ENCODE peak calls at places on chromosomes 16 and 17, in nine cellular contexts. V, P, Z, U, Q, H, O, L and C are unnamed samples.

GRCh38 chr16:13957197-13958078 is 37.5 kb downstream of the ERCC4 start:
- DNase-seq in V (peak), P (peak), Z (no peak), U (peak), Q (peak), H (no peak), O (peak), L (peak), C (peak)

GRCh38 chr17:74393323-74393942 is 26.1 kb downstream of the GPR142 start:
- DNase-seq in V (no peak), P (peak), Z (no peak), U (no peak), Q (peak), H (no peak), O (peak), L (no peak), C (no peak)

GRCh38 chr17:76405967-76406647 is 21.7 kb downstream of the SPHK1 start:
- DNase-seq in V (peak), P (peak), Z (peak), U (peak), Q (peak), H (no peak), O (no peak), L (no peak), C (no peak)

GRCh38 chr17:55159251-55159650 is 105.5 kb upstream of the HLF start:
- DNase-seq in V (no peak), P (no peak), Z (no peak), U (no peak), Q (no peak), H (no peak), O (peak), L (no peak), C (no peak)

GRCh38 chr16:57146735-57147134 is 39.1 kb downstream of the PSME3IP1 start:
- DNase-seq in V (no peak), P (no peak), Z (no peak), U (peak), Q (peak), H (no peak), O (no peak), L (no peak), C (no peak)

GRCh38 chr17:43779145-43780125 is 658 bp upstream of the DUSP3 start:
- DNase-seq in V (no peak), P (no peak), Z (no peak), U (no peak), Q (peak), H (no peak), O (peak), L (no peak), C (peak)

GRCh38 chr16:65023802-65024201 is 98.1 kb downstream of the CDH11 start:
- DNase-seq in V (no peak), P (no peak), Z (no peak), U (no peak), Q (no peak), H (no peak), O (no peak), L (no peak), C (no peak)

GRCh38 chr16:54437921-54438320 is 151.3 kb upstream of the IRX3 start:
- DNase-seq in V (no peak), P (no peak), Z (no peak), U (no peak), Q (no peak), H (no peak), O (no peak), L (no peak), C (no peak)

GRCh38 chr16:5649762-5650445 is 552.3 kb upstream of the EEF2KMT start:
- DNase-seq in V (no peak), P (no peak), Z (no peak), U (peak), Q (no peak), H (no peak), O (no peak), L (no peak), C (no peak)

GRCh38 chr17:15393414-15393813 is 52.0 kb upstream of the TEKT3 start:
- DNase-seq in V (no peak), P (no peak), Z (no peak), U (no peak), Q (no peak), H (no peak), O (no peak), L (no peak), C (no peak)
- TF ChIP-seq CTCF in V (no peak), P (no peak), Z (no peak), U (no peak), Q (no peak), H (no peak), O (no peak), L (no peak), C (no peak)

DNA sequence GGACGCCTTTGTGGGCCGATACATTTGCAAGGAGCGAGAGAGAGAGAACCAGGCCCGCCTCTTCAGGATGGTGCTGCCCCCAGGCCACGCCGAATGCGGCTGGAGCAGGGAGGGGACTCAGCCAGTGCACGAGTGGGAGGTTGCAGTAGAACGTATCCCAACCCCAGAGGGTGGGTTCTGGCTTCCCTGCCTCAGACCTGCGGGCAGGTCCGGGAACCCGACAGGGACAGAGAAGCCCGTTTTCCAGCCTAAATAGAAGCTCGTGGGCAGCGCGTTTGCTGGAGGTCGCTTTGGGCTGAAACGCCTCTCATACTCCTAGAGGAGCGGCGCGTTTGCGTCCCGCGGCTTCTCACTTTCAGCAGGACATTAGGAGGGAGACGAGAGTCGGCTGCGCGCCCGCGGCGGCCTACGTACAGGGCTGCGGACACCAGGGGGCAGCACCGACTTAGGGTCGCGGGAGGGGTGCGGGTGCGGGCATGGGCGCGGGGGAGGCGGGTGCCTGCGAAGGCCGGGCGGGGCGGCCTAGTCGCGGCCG is 11.0 kb downstream of the TBX2 start:
- DNase-seq in V (peak), P (peak), Z (peak), U (peak), Q (peak), H (peak), O (peak), L (peak), C (peak)
- TF ChIP-seq CTCF in V (peak), P (peak), Z (peak), U (peak), Q (peak), H (peak), O (peak), L (peak), C (peak)

GRCh38 chr17:11144358-11145233 is 96.4 kb upstream of the SHISA6 start:
- DNase-seq in V (no peak), P (no peak), Z (peak), U (no peak), Q (peak), H (peak), O (no peak), L (peak), C (peak)
- TF ChIP-seq CTCF in V (peak), P (peak), Z (peak), U (peak), Q (peak), H (peak), O (peak), L (peak), C (peak)

GRCh38 chr16:189604-190186 is 9.4 kb downstream of the HBQ1 start:
- DNase-seq in V (no peak), P (peak), Z (no peak), U (no peak), Q (no peak), H (no peak), O (no peak), L (no peak), C (no peak)

GRCh38 chr16:185691-186090 is 5.4 kb downstream of the HBQ1 start:
- DNase-seq in V (no peak), P (no peak), Z (no peak), U (no peak), Q (no peak), H (no peak), O (no peak), L (no peak), C (no peak)

GRCh38 chr16:187330-187729 is 7.1 kb downstream of the HBQ1 start:
- DNase-seq in V (no peak), P (no peak), Z (no peak), U (no peak), Q (no peak), H (no peak), O (no peak), L (no peak), C (no peak)

GRCh38 chr16:191783-192294 is 11.6 kb downstream of the HBQ1 start:
- DNase-seq in V (no peak), P (no peak), Z (no peak), U (no peak), Q (no peak), H (no peak), O (peak), L (no peak), C (no peak)

GRCh38 chr16:188674-189073 is 8.4 kb downstream of the HBQ1 start:
- DNase-seq in V (no peak), P (no peak), Z (peak), U (no peak), Q (peak), H (no peak), O (no peak), L (no peak), C (peak)
- TF ChIP-seq CTCF in V (no peak), P (no peak), Z (peak), U (no peak), Q (no peak), H (peak), O (no peak), L (peak), C (peak)

GRCh38 chr16:1380195-1380594 is 28.5 kb downstream of the GNPTG start:
- DNase-seq in V (no peak), P (no peak), Z (no peak), U (no peak), Q (no peak), H (no peak), O (no peak), L (no peak), C (no peak)
- TF ChIP-seq CTCF in V (no peak), P (no peak), Z (no peak), U (no peak), Q (no peak), H (no peak), O (no peak), L (no peak), C (no peak)

GRCh38 chr16:85254921-85255320 is 142.6 kb upstream of the CIBAR2 start:
- DNase-seq in V (no peak), P (no peak), Z (no peak), U (no peak), Q (no peak), H (no peak), O (no peak), L (no peak), C (no peak)

GRCh38 chr16:85252014-85252413 is 139.7 kb upstream of the CIBAR2 start:
- DNase-seq in V (no peak), P (no peak), Z (no peak), U (no peak), Q (no peak), H (no peak), O (no peak), L (no peak), C (no peak)

GRCh38 chr16:85254051-85254450 is 141.8 kb upstream of the CIBAR2 start:
- DNase-seq in V (no peak), P (no peak), Z (no peak), U (no peak), Q (no peak), H (no peak), O (no peak), L (no peak), C (no peak)

GRCh38 chr16:85252461-85252860 is 140.2 kb upstream of the CIBAR2 start:
- DNase-seq in V (no peak), P (no peak), Z (peak), U (no peak), Q (peak), H (no peak), O (no peak), L (no peak), C (peak)

DNA sequence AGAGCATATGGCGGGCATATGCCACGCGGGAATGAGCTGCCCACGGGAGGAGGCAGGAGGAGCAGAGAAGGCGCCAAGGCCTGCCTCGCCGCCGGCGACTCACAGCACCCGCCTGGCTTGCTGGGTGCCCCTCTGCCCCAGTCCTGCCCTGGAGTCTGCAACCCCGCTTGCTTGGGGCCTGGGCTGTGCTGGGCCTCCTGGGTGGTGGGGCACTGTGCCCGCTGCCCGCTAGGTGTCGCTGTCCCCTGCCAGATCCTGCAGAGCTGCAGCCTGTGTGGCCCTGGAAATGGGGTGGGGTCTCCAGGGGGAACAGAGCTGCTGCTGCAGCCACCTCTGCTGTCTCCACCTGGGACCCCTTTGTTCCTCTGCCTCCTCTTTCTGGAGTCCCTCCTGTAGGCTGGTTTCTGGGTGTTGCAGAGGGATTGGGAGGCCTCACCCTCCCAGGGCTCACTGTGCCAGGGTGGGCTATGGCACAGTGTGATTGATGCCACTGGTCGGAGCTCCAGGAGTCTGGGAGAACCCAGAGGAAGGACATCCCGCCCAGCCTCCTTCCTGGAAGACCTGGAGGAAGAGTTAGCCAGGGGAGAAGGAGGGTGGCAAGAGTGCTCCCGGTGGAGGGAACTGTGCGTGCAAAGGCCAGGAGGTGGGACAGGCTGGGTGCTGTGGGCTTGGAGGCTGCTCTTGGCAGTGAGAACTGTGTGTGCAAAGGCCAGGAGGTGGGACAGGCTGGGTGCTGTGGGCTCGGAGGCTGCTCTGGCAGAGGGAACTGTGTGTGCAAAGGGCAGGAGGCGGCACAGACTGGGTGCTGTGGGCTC is 141.1 kb upstream of the CIBAR2 start:
- DNase-seq in V (peak), P (peak), Z (peak), U (peak), Q (peak), H (peak), O (no peak), L (peak), C (peak)
- TF ChIP-seq CTCF in V (peak), P (peak), Z (peak), U (peak), Q (peak), H (peak), O (peak), L (peak), C (peak)

DNA sequence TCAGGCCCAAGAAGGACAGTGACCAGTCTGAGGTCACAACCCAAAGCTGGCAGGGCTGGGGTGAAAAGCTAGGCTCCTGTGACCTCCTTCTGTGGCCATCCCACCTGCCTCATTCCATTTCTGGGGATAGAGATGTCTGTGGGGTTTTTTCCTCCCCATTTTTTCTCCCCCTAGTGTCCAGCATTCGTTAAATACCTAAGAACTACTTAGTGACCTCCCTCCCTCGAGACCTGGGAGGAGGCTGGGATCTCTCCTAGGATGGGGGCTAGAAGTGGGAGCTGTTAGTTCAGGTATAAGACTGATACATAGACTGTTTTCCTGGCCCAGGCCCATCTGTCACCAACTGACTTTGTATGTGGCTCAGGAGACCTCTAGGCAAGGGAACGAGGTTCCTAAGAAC is 20.5 kb upstream of the STAC2 start:
- DNase-seq in V (no peak), P (no peak), Z (no peak), U (no peak), Q (no peak), H (no peak), O (no peak), L (no peak), C (no peak)
- TF ChIP-seq CTCF in V (no peak), P (no peak), Z (peak), U (no peak), Q (no peak), H (peak), O (no peak), L (no peak), C (no peak)

GRCh38 chr16:35431829-35432663 is 1972.6 kb downstream of the TP53TG3F start:
- DNase-seq in V (no peak), P (no peak), Z (peak), U (peak), Q (peak), H (no peak), O (no peak), L (peak), C (peak)
- TF ChIP-seq CTCF in V (peak), P (peak), Z (peak), U (peak), Q (peak), H (peak), O (no peak), L (peak), C (peak)

GRCh38 chr17:40416671-40417070 is 1.0 kb downstream of the TOP2A start:
- DNase-seq in V (no peak), P (no peak), Z (peak), U (no peak), Q (no peak), H (no peak), O (no peak), L (no peak), C (no peak)

GRCh38 chr17:40417609-40418427 is at the start of gene TOP2A:
- DNase-seq in V (peak), P (peak), Z (peak), U (peak), Q (peak), H (peak), O (peak), L (peak), C (peak)

GRCh38 chr17:40418428-40418706 is 671 bp upstream of the TOP2A start:
- DNase-seq in V (no peak), P (peak), Z (no peak), U (no peak), Q (no peak), H (no peak), O (no peak), L (no peak), C (peak)

GRCh38 chr17:40415390-40415789 is 2.3 kb downstream of the TOP2A start:
- DNase-seq in V (no peak), P (no peak), Z (peak), U (no peak), Q (peak), H (no peak), O (no peak), L (no peak), C (no peak)

DNA sequence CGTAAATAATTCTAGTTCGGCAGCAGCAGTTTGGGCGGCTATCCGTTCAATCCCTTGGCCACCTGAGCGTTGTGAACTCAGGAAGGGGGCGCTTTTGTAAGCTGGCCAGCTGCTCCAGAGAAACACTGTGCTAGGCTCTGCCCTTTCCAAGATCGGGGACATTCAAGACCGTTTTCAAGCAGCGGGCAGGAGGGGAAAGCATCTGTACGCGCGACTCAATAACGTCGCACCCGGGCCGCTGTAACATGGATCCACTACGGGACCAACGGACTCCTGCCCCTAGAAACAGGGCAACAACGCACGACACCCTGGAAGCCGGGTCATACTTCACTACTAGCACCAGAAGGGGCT is 463 bp downstream of the TOP2A start:
- DNase-seq in V (no peak), P (no peak), Z (peak), U (no peak), Q (peak), H (no peak), O (no peak), L (no peak), C (peak)
- TF ChIP-seq CTCF in V (no peak), P (no peak), Z (peak), U (no peak), Q (peak), H (no peak), O (no peak), L (no peak), C (no peak)

GRCh38 chr17:82528484-82529265 is 9.1 kb downstream of the FOXK2 start:
- DNase-seq in V (peak), P (peak), Z (peak), U (peak), Q (peak), H (no peak), O (peak), L (peak), C (peak)
- TF ChIP-seq CTCF in V (peak), P (peak), Z (peak), U (no peak), Q (no peak), H (peak), O (peak), L (no peak), C (no peak)